ENCODE peak calls at places on chromosomes 1 and 21, in six cellular contexts. One of them, this sample, is unnamed.

GRCh38 chr1:204972461-204972860 is 70.6 kb upstream of the CNTN2 start:
- DNase-seq in A549: no peak
- DNase-seq in tibial nerve: no peak
- DNase-seq in sigmoid colon: no peak
- DNase-seq in stomach: no peak
- DNase-seq in transverse colon: no peak
- DNase-seq in this sample: no peak

GRCh38 chr1:2210084-2210653 is 15.6 kb upstream of the FAAP20 start:
- DNase-seq in A549: no peak
- DNase-seq in sigmoid colon: no peak
- DNase-seq in stomach: no peak
- DNase-seq in tibial nerve: no peak
- DNase-seq in transverse colon: no peak
- DNase-seq in this sample: no peak

GRCh38 chr1:34753163-34753562 is 1.7 kb upstream of the GJB5 start:
- DNase-seq in tibial nerve: no peak
- DNase-seq in stomach: no peak
- DNase-seq in A549: no peak
- DNase-seq in sigmoid colon: no peak
- DNase-seq in transverse colon: no peak
- DNase-seq in this sample: no peak

GRCh38 chr1:40634901-40635655 is 30.4 kb downstream of the RIMS3 start:
- DNase-seq in transverse colon: no peak
- DNase-seq in stomach: no peak
- DNase-seq in tibial nerve: no peak
- DNase-seq in A549: no peak
- DNase-seq in sigmoid colon: no peak
- DNase-seq in this sample: no peak

GRCh38 chr1:47432071-47433036 is 5.5 kb upstream of the FOXD2 start:
- DNase-seq in A549: peak
- DNase-seq in tibial nerve: peak
- DNase-seq in sigmoid colon: peak
- DNase-seq in stomach: peak
- DNase-seq in transverse colon: peak
- DNase-seq in this sample: peak

GRCh38 chr1:9652379-9653194 is 1.1 kb downstream of the PIK3CD start:
- DNase-seq in transverse colon: peak
- DNase-seq in sigmoid colon: no peak
- DNase-seq in tibial nerve: no peak
- DNase-seq in A549: no peak
- DNase-seq in stomach: peak
- DNase-seq in this sample: no peak

GRCh38 chr1:193320281-193320680 is 133.9 kb upstream of the B3GALT2 start:
- DNase-seq in sigmoid colon: no peak
- DNase-seq in stomach: no peak
- DNase-seq in tibial nerve: no peak
- DNase-seq in transverse colon: no peak
- DNase-seq in A549: no peak
- DNase-seq in this sample: no peak

GRCh38 chr1:185835191-185835590 is 101.0 kb downstream of the HMCN1 start:
- DNase-seq in tibial nerve: no peak
- DNase-seq in sigmoid colon: no peak
- DNase-seq in transverse colon: no peak
- DNase-seq in stomach: no peak
- DNase-seq in A549: no peak
- DNase-seq in this sample: no peak

GRCh38 chr1:154485106-154485505 is 16.9 kb upstream of the TDRD10 start:
- DNase-seq in transverse colon: no peak
- DNase-seq in tibial nerve: peak
- DNase-seq in A549: no peak
- DNase-seq in sigmoid colon: no peak
- DNase-seq in stomach: peak
- DNase-seq in this sample: no peak

GRCh38 chr21:37380349-37381323 is 14.1 kb downstream of the DYRK1A start:
- DNase-seq in sigmoid colon: no peak
- DNase-seq in tibial nerve: no peak
- DNase-seq in stomach: peak
- DNase-seq in A549: no peak
- DNase-seq in transverse colon: no peak
- DNase-seq in this sample: no peak

GRCh38 chr1:210125143-210125542 is 107.5 kb upstream of the SERTAD4 start:
- DNase-seq in stomach: no peak
- DNase-seq in transverse colon: no peak
- DNase-seq in tibial nerve: no peak
- DNase-seq in sigmoid colon: no peak
- DNase-seq in A549: no peak
- DNase-seq in this sample: no peak

GRCh38 chr1:216598448-216598847 is 124.8 kb downstream of the ESRRG start:
- DNase-seq in transverse colon: no peak
- DNase-seq in sigmoid colon: no peak
- DNase-seq in tibial nerve: no peak
- DNase-seq in A549: no peak
- DNase-seq in stomach: no peak
- DNase-seq in this sample: no peak

GRCh38 chr1:241600496-241600901 is 39.7 kb downstream of the CHML start:
- DNase-seq in tibial nerve: no peak
- DNase-seq in transverse colon: no peak
- DNase-seq in stomach: no peak
- DNase-seq in A549: no peak
- DNase-seq in sigmoid colon: no peak
- DNase-seq in this sample: no peak

GRCh38 chr1:114032271-114033218 is 53.3 kb downstream of the OLFML3 start:
- DNase-seq in sigmoid colon: no peak
- DNase-seq in A549: peak
- DNase-seq in stomach: no peak
- DNase-seq in transverse colon: no peak
- DNase-seq in tibial nerve: no peak
- DNase-seq in this sample: no peak

GRCh38 chr1:69499203-69499803 is 68.4 kb upstream of the LRRC7 start:
- DNase-seq in tibial nerve: no peak
- DNase-seq in stomach: no peak
- DNase-seq in A549: no peak
- DNase-seq in sigmoid colon: no peak
- DNase-seq in transverse colon: no peak
- DNase-seq in this sample: no peak

GRCh38 chr1:41884256-41885240 is 34.2 kb downstream of the HIVEP3 start:
- DNase-seq in sigmoid colon: no peak
- DNase-seq in stomach: no peak
- DNase-seq in transverse colon: no peak
- DNase-seq in tibial nerve: no peak
- DNase-seq in A549: no peak
- DNase-seq in this sample: no peak

GRCh38 chr1:198495635-198496034 is 44.8 kb downstream of the ATP6V1G3 start:
- DNase-seq in A549: no peak
- DNase-seq in tibial nerve: no peak
- DNase-seq in sigmoid colon: no peak
- DNase-seq in stomach: no peak
- DNase-seq in transverse colon: no peak
- DNase-seq in this sample: no peak

GRCh38 chr21:33388188-33388587 is 15.0 kb upstream of the IFNGR2 start:
- DNase-seq in tibial nerve: no peak
- DNase-seq in stomach: no peak
- DNase-seq in sigmoid colon: no peak
- DNase-seq in transverse colon: no peak
- DNase-seq in A549: no peak
- DNase-seq in this sample: no peak

GRCh38 chr21:46457801-46458314 is 833 bp upstream of the DIP2A start:
- DNase-seq in stomach: peak
- DNase-seq in tibial nerve: peak
- DNase-seq in A549: peak
- DNase-seq in sigmoid colon: peak
- DNase-seq in transverse colon: peak
- DNase-seq in this sample: peak

GRCh38 chr1:32998009-32998555 is 33.5 kb upstream of the RNF19B start:
- DNase-seq in sigmoid colon: no peak
- DNase-seq in A549: no peak
- DNase-seq in transverse colon: no peak
- DNase-seq in stomach: no peak
- DNase-seq in tibial nerve: no peak
- DNase-seq in this sample: no peak

GRCh38 chr1:188668083-188668482 is 1809.6 kb downstream of the BRINP3 start:
- DNase-seq in sigmoid colon: no peak
- DNase-seq in stomach: no peak
- DNase-seq in transverse colon: no peak
- DNase-seq in tibial nerve: no peak
- DNase-seq in A549: no peak
- DNase-seq in this sample: no peak

GRCh38 chr1:203673550-203674411 is 47.1 kb downstream of the ATP2B4 start:
- DNase-seq in A549: peak
- DNase-seq in tibial nerve: peak
- DNase-seq in transverse colon: peak
- DNase-seq in sigmoid colon: peak
- DNase-seq in stomach: peak
- DNase-seq in this sample: no peak

GRCh38 chr21:45256912-45257672 is 30.6 kb downstream of the POFUT2 start:
- DNase-seq in stomach: no peak
- DNase-seq in transverse colon: no peak
- DNase-seq in A549: no peak
- DNase-seq in tibial nerve: no peak
- DNase-seq in sigmoid colon: no peak
- DNase-seq in this sample: no peak

GRCh38 chr1:26097696-26098095 is 13.9 kb upstream of the PDIK1L start:
- DNase-seq in tibial nerve: no peak
- DNase-seq in sigmoid colon: no peak
- DNase-seq in stomach: no peak
- DNase-seq in A549: no peak
- DNase-seq in transverse colon: no peak
- DNase-seq in this sample: no peak

DNA sequence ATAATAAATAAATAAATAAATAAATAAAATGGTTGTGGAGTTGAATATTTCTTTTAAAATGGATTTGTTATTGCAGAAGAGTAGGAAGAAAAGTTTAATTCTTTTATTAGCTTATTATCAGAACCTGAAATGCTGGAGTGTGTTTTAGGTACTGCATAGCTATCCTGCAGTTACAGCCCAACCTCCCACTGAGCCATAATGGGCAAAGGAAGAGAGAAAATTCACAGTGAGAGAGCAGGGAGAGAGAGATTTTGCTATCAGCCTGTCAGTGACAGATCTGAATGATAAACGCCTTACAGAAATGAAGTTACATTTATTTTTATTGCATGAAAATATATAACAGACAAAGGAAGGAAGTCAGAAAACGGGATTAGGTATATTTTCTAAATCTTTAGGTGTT is 425.2 kb downstream of the USP25 start:
- DNase-seq in transverse colon: no peak
- DNase-seq in A549: no peak
- DNase-seq in stomach: no peak
- DNase-seq in tibial nerve: no peak
- DNase-seq in sigmoid colon: no peak
- DNase-seq in this sample: no peak
- H3K4me3 ChIP-seq in transverse colon: no peak
- H3K4me3 ChIP-seq in A549: no peak
- H3K4me3 ChIP-seq in stomach: no peak
- H3K4me3 ChIP-seq in tibial nerve: no peak
- H3K4me3 ChIP-seq in sigmoid colon: no peak
- H3K4me3 ChIP-seq in this sample: no peak

DNA sequence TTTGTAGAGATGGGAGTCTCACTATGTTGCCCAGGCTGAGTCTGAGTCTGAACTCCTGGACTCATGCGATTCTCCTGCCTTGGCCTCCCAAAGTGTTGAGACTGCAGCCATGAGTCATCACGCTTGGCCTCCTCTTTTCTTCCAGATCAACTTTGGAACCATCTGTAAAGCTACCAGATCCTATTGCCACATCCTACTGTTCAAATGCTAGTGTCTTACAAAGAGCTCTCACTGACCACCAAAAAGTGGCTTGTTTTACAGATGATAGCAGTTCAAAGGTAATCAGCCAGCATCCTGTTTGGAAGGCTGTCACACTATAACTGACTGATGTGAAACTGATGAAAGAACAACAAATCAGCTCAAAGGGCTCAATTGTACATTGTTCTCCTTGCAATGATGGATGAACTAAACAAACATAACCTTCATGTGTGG is 221.6 kb downstream of the AKT3 start:
- DNase-seq in stomach: no peak
- DNase-seq in sigmoid colon: no peak
- DNase-seq in transverse colon: no peak
- DNase-seq in A549: no peak
- DNase-seq in tibial nerve: no peak
- DNase-seq in this sample: no peak
- TF ChIP-seq EP300 in stomach: no peak
- TF ChIP-seq EP300 in sigmoid colon: no peak
- TF ChIP-seq EP300 in transverse colon: no peak
- TF ChIP-seq EP300 in A549: no peak
- TF ChIP-seq EP300 in tibial nerve: no peak
- TF ChIP-seq EP300 in this sample: no peak

GRCh38 chr1:101436100-101436511 is 199.3 kb downstream of the S1PR1 start:
- DNase-seq in stomach: no peak
- DNase-seq in transverse colon: no peak
- DNase-seq in tibial nerve: no peak
- DNase-seq in A549: no peak
- DNase-seq in sigmoid colon: no peak
- DNase-seq in this sample: no peak

GRCh38 chr1:101440484-101440883 is 203.7 kb downstream of the S1PR1 start:
- DNase-seq in A549: no peak
- DNase-seq in stomach: no peak
- DNase-seq in sigmoid colon: no peak
- DNase-seq in transverse colon: no peak
- DNase-seq in tibial nerve: no peak
- DNase-seq in this sample: no peak

GRCh38 chr1:101438359-101438758 is 201.5 kb downstream of the S1PR1 start:
- DNase-seq in A549: no peak
- DNase-seq in tibial nerve: no peak
- DNase-seq in sigmoid colon: no peak
- DNase-seq in transverse colon: no peak
- DNase-seq in stomach: no peak
- DNase-seq in this sample: no peak
- TF ChIP-seq CTCF in A549: no peak
- TF ChIP-seq CTCF in tibial nerve: no peak
- TF ChIP-seq CTCF in sigmoid colon: no peak
- TF ChIP-seq CTCF in transverse colon: no peak
- TF ChIP-seq CTCF in stomach: no peak
- TF ChIP-seq CTCF in this sample: no peak

DNA sequence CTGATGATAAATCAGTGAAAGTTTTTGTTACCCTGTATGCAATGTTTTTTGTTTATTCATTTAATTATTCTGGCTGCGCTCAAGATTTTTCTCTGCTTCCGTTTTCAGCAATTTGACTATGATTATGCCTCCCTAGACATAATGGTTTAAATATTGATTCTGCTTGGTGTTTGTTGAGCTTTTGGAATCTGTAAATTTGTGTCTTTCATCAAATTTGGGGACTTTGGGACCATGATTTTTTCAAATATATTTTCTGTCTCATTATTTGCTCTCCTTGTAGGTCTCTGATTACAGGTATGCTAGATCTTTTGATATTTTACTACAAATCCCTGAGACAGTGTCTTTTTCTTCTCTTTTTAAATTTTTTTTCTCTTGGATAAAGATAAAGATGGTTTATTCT is 92.1 kb downstream of the CACHD1 start:
- DNase-seq in tibial nerve: no peak
- DNase-seq in transverse colon: no peak
- DNase-seq in stomach: no peak
- DNase-seq in sigmoid colon: no peak
- DNase-seq in A549: no peak
- DNase-seq in this sample: no peak
- H3K4me3 ChIP-seq in tibial nerve: no peak
- H3K4me3 ChIP-seq in transverse colon: no peak
- H3K4me3 ChIP-seq in stomach: no peak
- H3K4me3 ChIP-seq in sigmoid colon: no peak
- H3K4me3 ChIP-seq in A549: no peak
- H3K4me3 ChIP-seq in this sample: no peak

GRCh38 chr1:5502310-5503194 is 489.7 kb downstream of the NPHP4 start:
- DNase-seq in stomach: no peak
- DNase-seq in A549: no peak
- DNase-seq in transverse colon: no peak
- DNase-seq in sigmoid colon: no peak
- DNase-seq in tibial nerve: no peak
- DNase-seq in this sample: no peak
- TF ChIP-seq EP300 in stomach: no peak
- TF ChIP-seq EP300 in A549: no peak
- TF ChIP-seq EP300 in transverse colon: no peak
- TF ChIP-seq EP300 in sigmoid colon: no peak
- TF ChIP-seq EP300 in tibial nerve: no peak
- TF ChIP-seq EP300 in this sample: no peak